ENCODE peak calls at places on chromosome X, in eight cellular contexts. G is mucosa of gallbladder; N is fibroblast of the aortic adventitia; C is ELR; Y is activated T-cell treated with anti-CD3 and anti-CD28 coated beads for 1 hour; F is HFF-Myc; Q is GM13976; H is CD4-positive, CD25-positive, alpha-beta regulatory T cell. E is an unnamed sample.
A peak's percentile ranks its signal among the peaks of the same experiment; 100 is the strongest.

GRCh38 chrX:72108666-72109065 is 23.0 kb downstream of the RTL5 start:
- DNase-seq in G (no peak), N (no peak), C (no peak), Y (no peak), F (no peak), Q (no peak), H (no peak), E (no peak)

GRCh38 chrX:108034725-108035124 is 10.1 kb upstream of the VSIG1 start:
- DNase-seq in G (no peak), N (no peak), C (no peak), Y (no peak), F (no peak), Q (no peak), H (no peak), E (no peak)

GRCh38 chrX:20418379-20418778 is 151.7 kb upstream of the RPS6KA3 start:
- DNase-seq in G (no peak), N (no peak), C (no peak), Y (no peak), F (no peak), Q (no peak), H (peak; percentile 16), E (no peak)

GRCh38 chrX:14030248-14030592 is 528 bp upstream of the GEMIN8 start:
- DNase-seq in G (no peak), N (peak; percentile 54), C (peak; percentile 58), Y (no peak), F (no peak), Q (no peak), H (peak; percentile 48), E (no peak)

GRCh38 chrX:25206761-25207160 is 191.0 kb upstream of the ARX start:
- DNase-seq in G (no peak), N (peak; percentile 14), C (peak; percentile 54), Y (no peak), F (no peak), Q (no peak), H (no peak), E (no peak)

GRCh38 chrX:122238801-122239200 is 945.3 kb upstream of the GRIA3 start:
- DNase-seq in G (no peak), N (peak; percentile 12), C (peak; percentile 0), Y (no peak), F (peak; percentile 37), Q (no peak), H (no peak), E (no peak)

GRCh38 chrX:23811135-23811781 is 28.3 kb downstream of the SAT1 start:
- DNase-seq in G (no peak), N (peak; percentile 22), C (no peak), Y (no peak), F (no peak), Q (no peak), H (no peak), E (no peak)

GRCh38 chrX:19512961-19513360 is 2.3 kb downstream of the MAP3K15 start:
- DNase-seq in G (no peak), N (no peak), C (no peak), Y (no peak), F (no peak), Q (no peak), H (no peak), E (no peak)

GRCh38 chrX:40996886-40997530 is 88.2 kb upstream of the USP9X start:
- DNase-seq in G (peak; percentile 13), N (peak; percentile 86), C (peak; percentile 67), Y (no peak), F (peak; percentile 31), Q (no peak), H (peak; percentile 34), E (no peak)

GRCh38 chrX:147180886-147181285 is 366.3 kb upstream of the CXorf51A start:
- DNase-seq in G (peak; percentile 77), N (no peak), C (no peak), Y (no peak), F (no peak), Q (no peak), H (no peak), E (no peak)

GRCh38 chrX:63934791-63935190 is 149.8 kb upstream of the ARHGEF9 start:
- DNase-seq in G (no peak), N (no peak), C (no peak), Y (no peak), F (no peak), Q (no peak), H (no peak), E (no peak)

GRCh38 chrX:33725556-33726232 is 406.4 kb downstream of the FAM47A start:
- DNase-seq in G (no peak), N (no peak), C (no peak), Y (no peak), F (no peak), Q (peak; percentile 4), H (no peak), E (no peak)

GRCh38 chrX:24899391-24899790 is 116.4 kb downstream of the ARX start:
- DNase-seq in G (no peak), N (no peak), C (no peak), Y (no peak), F (no peak), Q (no peak), H (no peak), E (no peak)

GRCh38 chrX:14243823-14244222 is 214.1 kb upstream of the GEMIN8 start:
- DNase-seq in G (no peak), N (no peak), C (no peak), Y (no peak), F (no peak), Q (no peak), H (no peak), E (no peak)

GRCh38 chrX:41589634-41590270 is 99.0 kb upstream of the GPR34 start:
- DNase-seq in G (no peak), N (peak; percentile 51), C (no peak), Y (no peak), F (no peak), Q (no peak), H (no peak), E (no peak)

GRCh38 chrX:133638285-133638684 is 223.0 kb upstream of the GPC4 start:
- DNase-seq in G (peak; percentile 48), N (no peak), C (no peak), Y (no peak), F (no peak), Q (no peak), H (no peak), E (no peak)

GRCh38 chrX:103918050-103918449 is 44.4 kb upstream of the TMSB15B start:
- DNase-seq in G (peak; percentile 46), N (peak; percentile 60), C (peak; percentile 74), Y (peak; percentile 27), F (no peak), Q (peak; percentile 60), H (peak; percentile 69), E (no peak)

GRCh38 chrX:38206036-38206435 is 14.6 kb downstream of the SRPX start:
- DNase-seq in G (no peak), N (no peak), C (peak; percentile 74), Y (no peak), F (no peak), Q (no peak), H (no peak), E (no peak)

GRCh38 chrX:35711281-35711680 is 86.9 kb upstream of the MAGEB16 start:
- DNase-seq in G (no peak), N (no peak), C (peak; percentile 0), Y (no peak), F (no peak), Q (no peak), H (no peak), E (no peak)

GRCh38 chrX:154401918-154402621 is 3.9 kb downstream of the RPL10 start:
- DNase-seq in G (no peak), N (peak; percentile 26), C (peak; percentile 45), Y (no peak), F (no peak), Q (no peak), H (no peak), E (no peak)

GRCh38 chrX:54435121-54435520 is 5.1 kb upstream of the TSR2 start:
- DNase-seq in G (no peak), N (no peak), C (no peak), Y (no peak), F (no peak), Q (no peak), H (no peak), E (no peak)

GRCh38 chrX:121322159-121322558 is 274.7 kb downstream of the GLUD2 start:
- DNase-seq in G (no peak), N (no peak), C (no peak), Y (no peak), F (no peak), Q (no peak), H (no peak), E (no peak)

E was measured in GOT3.